ENCODE peak calls at places on chromosome 10, in five cellular contexts. Y is K562, I is IMR-90, E is adrenal gland, C is breast epithelium. F is an unnamed sample.

GRCh38 chr10:51907342-51907741 is 207.9 kb upstream of the CSTF2T start:
- DNase-seq in Y (no peak), I (no peak), E (no peak), C (no peak), F (no peak)

GRCh38 chr10:114261116-114261515 is 22.1 kb downstream of the VWA2 start:
- DNase-seq in Y (no peak), I (peak), E (no peak), C (no peak), F (no peak)

GRCh38 chr10:96310359-96310669 is 6.1 kb downstream of the DNTT start:
- DNase-seq in Y (no peak), I (no peak), E (no peak), C (no peak), F (no peak)

GRCh38 chr10:22681783-22682183 is 32.6 kb downstream of the PIP4K2A start:
- DNase-seq in Y (peak), I (peak), E (peak), C (no peak), F (peak)

GRCh38 chr10:16583382-16583781 is 61.7 kb upstream of the C1QL3 start:
- DNase-seq in Y (no peak), I (no peak), E (no peak), C (no peak), F (no peak)

GRCh38 chr10:133614830-133615580 is 11.6 kb downstream of the FRG2B start:
- DNase-seq in Y (no peak), I (no peak), E (no peak), C (no peak), F (no peak)

GRCh38 chr10:14397069-14397468 is 66.3 kb upstream of the FRMD4A start:
- DNase-seq in Y (no peak), I (peak), E (peak), C (no peak), F (peak)

GRCh38 chr10:129940617-129941198 is 23.4 kb downstream of the EBF3 start:
- DNase-seq in Y (no peak), I (no peak), E (no peak), C (no peak), F (no peak)

GRCh38 chr10:124704428-124704805 is 39.8 kb downstream of the FAM53B start:
- DNase-seq in Y (no peak), I (no peak), E (no peak), C (no peak), F (no peak)

GRCh38 chr10:124703372-124703771 is 40.8 kb downstream of the FAM53B start:
- DNase-seq in Y (no peak), I (no peak), E (no peak), C (no peak), F (no peak)

GRCh38 chr10:124705021-124705740 is 39.0 kb downstream of the FAM53B start:
- DNase-seq in Y (no peak), I (no peak), E (peak), C (no peak), F (no peak)

GRCh38 chr10:124701881-124702656 is 42.1 kb downstream of the FAM53B start:
- DNase-seq in Y (no peak), I (peak), E (peak), C (no peak), F (no peak)

DNA sequence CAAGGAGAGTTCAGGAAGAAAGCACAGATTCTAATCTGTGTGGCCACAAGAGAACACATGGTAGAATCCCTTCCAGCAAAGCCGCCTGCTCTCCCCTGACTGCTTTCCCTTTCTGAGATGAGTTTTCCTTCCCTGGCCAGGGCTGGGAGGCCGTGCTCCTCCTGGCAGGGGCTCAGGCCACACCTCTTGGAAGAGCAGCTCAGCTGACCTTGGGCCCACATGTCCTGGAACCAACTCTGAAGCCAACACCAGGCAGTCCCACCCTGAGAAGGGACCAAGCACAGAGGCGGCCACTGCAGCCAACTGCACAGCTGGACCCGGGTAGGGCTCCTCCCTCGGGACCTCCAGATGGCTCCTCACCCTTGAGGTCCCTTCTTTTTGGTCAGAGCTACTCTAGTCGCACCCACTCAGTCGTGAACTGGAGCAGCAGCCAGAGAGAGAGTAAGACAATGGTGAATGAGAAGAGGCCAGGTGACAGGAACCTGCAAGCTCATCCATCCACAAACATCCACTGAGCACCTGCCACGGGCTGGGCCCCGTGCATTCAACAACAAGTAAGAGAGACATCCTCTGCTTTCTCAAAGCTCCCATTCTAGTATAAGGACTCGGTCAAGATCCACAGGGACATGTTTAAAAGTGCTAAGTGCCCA is 40.3 kb downstream of the FAM53B start:
- DNase-seq in Y (no peak), I (no peak), E (peak), C (peak), F (no peak)
- TF ChIP-seq POLR2A in Y (no peak), I (no peak), E (peak), C (no peak), F (no peak)

DNA sequence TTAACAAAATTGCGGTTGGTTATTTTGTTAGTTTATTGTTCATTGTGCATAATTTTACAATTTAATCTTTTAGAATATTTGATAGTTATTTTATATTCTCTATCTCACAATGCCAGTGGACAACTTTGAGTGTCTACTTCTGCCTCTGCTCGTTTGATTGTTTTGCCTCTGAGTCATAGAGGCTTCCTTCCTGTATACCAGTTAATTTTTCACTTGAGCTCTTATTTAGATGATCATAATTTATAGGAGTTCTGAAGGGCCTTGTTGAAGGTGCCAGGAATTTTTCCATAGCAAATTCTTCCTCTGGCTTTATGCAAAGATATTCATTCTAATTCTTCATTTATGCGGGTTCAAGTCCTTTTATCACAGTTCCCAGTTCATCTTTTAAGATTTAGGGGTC is 5.2 kb upstream of the MALRD1 start:
- DNase-seq in Y (no peak), I (no peak), E (no peak), C (no peak), F (no peak)
- TF ChIP-seq POLR2A in Y (no peak), I (no peak), E (no peak), C (no peak), F (no peak)

GRCh38 chr10:101694674-101695403 is at the start of gene FBXW4:
- DNase-seq in Y (peak), I (peak), E (peak), C (no peak), F (peak)
- TF ChIP-seq POLR2A in Y (peak), I (peak), E (peak), C (no peak), F (peak)

GRCh38 chr10:110007701-110008517 is at the start of gene ADD3:
- DNase-seq in Y (peak), I (peak), E (peak), C (peak), F (peak)
- TF ChIP-seq POLR2A in Y (peak), I (peak), E (peak), C (no peak), F (peak)

GRCh38 chr10:101018118-101018599 is 12.8 kb downstream of the PDZD7 start:
- DNase-seq in Y (no peak), I (no peak), E (no peak), C (no peak), F (no peak)
- TF ChIP-seq POLR2A in Y (no peak), I (no peak), E (no peak), C (no peak), F (no peak)

GRCh38 chr10:101070098-101070497 is 8.3 kb downstream of the KAZALD1 start:
- DNase-seq in Y (no peak), I (no peak), E (no peak), C (no peak), F (no peak)
- TF ChIP-seq POLR2A in Y (no peak), I (no peak), E (no peak), C (no peak), F (no peak)

DNA sequence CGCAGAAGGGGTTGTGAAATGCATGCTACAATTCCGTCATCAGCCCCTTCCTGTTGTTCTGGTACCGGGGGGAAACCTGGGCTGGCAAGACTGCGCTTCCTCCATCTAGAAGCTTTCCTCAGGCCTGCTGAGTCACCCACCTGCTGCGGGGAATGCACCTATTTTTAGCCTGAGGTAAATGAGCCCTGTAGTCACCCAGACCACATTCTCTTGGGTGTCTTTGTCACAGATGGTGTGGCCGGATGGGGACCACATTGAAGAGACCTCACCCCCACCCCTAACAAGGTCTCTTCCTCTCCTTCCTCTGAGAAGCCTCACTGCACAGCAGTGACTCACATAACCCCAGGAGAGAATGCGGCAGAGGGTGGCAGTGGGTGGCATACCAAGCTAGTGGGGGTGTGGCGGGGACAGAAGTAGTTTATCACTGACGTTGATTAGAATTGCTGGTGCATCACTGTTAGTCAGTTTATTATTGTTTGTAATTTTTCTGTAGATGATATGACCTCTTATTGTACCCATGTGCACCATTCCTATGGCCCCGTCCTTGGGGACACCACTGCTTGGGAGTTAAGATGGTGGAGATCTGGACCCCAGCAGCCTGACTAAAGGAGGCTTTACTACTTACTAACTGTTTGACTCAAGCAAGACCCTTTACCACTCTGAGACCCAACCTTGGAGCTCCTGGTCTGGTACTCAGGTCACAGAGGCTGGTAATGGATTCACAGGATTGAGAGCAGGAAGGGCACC is 83.0 kb upstream of the DUSP5 start:
- DNase-seq in Y (no peak), I (no peak), E (no peak), C (peak), F (peak)
- TF ChIP-seq POLR2A in Y (no peak), I (no peak), E (no peak), C (no peak), F (no peak)

F was measured in H54.